ENCODE peak calls at places on chromosomes 6 and 20, in ten cellular contexts. L is neural progenitor cell; D is AG10803; H is dorsolateral prefrontal cortex; Z is CD8-positive, alpha-beta T cell; X is pancreas; R is right lobe of liver; V is GM12865; C is HCT116; O is ovary. N is an unnamed sample.
A peak's percentile ranks its signal among the peaks of the same experiment; 100 is the strongest.

GRCh38 chr6:169991031-169991390 is 239.6 kb downstream of the ERMARD start:
- DNase-seq in L (no peak), D (no peak), H (no peak), Z (no peak), X (no peak), R (peak; percentile 29), V (no peak), C (no peak), O (no peak), N (no peak)

GRCh38 chr20:25549172-25549865 is 36.0 kb downstream of the NINL start:
- DNase-seq in L (no peak), D (no peak), H (no peak), Z (no peak), X (no peak), R (no peak), V (no peak), C (no peak), O (no peak), N (peak; percentile 19)

GRCh38 chr6:138594749-138595148 is 95.5 kb upstream of the NHSL1 start:
- DNase-seq in L (no peak), D (no peak), H (no peak), Z (no peak), X (no peak), R (no peak), V (no peak), C (no peak), O (no peak), N (no peak)

GRCh38 chr20:59386819-59387218 is 86.4 kb downstream of the EDN3 start:
- DNase-seq in L (peak; percentile 63), D (no peak), H (no peak), Z (no peak), X (no peak), R (no peak), V (no peak), C (no peak), O (no peak), N (no peak)

GRCh38 chr20:25033250-25033940 is 24.5 kb downstream of the ACSS1 start:
- DNase-seq in L (no peak), D (no peak), H (no peak), Z (no peak), X (peak; percentile 20), R (no peak), V (no peak), C (no peak), O (no peak), N (peak; percentile 23)

GRCh38 chr6:34135541-34135940 is 10.3 kb downstream of the GRM4 start:
- DNase-seq in L (no peak), D (no peak), H (no peak), Z (no peak), X (no peak), R (no peak), V (no peak), C (no peak), O (no peak), N (no peak)

GRCh38 chr6:26360451-26361416 is 4.3 kb upstream of the BTN3A2 start:
- DNase-seq in L (no peak), D (no peak), H (no peak), Z (peak; percentile 26), X (no peak), R (no peak), V (peak; percentile 91), C (no peak), O (no peak), N (no peak)

GRCh38 chr6:29790626-29791025 is 37.0 kb upstream of the HLA-G start:
- DNase-seq in L (no peak), D (no peak), H (no peak), Z (no peak), X (no peak), R (no peak), V (no peak), C (peak; percentile 85), O (no peak), N (no peak)

GRCh38 chr6:12013368-12013617 is 1.2 kb downstream of the HIVEP1 start:
- DNase-seq in L (no peak), D (no peak), H (no peak), Z (no peak), X (no peak), R (no peak), V (no peak), C (no peak), O (no peak), N (no peak)

GRCh38 chr6:12014027-12014872 is 2.1 kb downstream of the HIVEP1 start:
- DNase-seq in L (no peak), D (peak; percentile 48), H (no peak), Z (no peak), X (no peak), R (no peak), V (no peak), C (no peak), O (no peak), N (peak; percentile 83)

GRCh38 chr6:12012231-12012565 is at the start of gene HIVEP1:
- DNase-seq in L (peak; percentile 79), D (peak; percentile 15), H (no peak), Z (no peak), X (peak; percentile 63), R (peak; percentile 56), V (no peak), C (no peak), O (peak; percentile 72), N (no peak)

GRCh38 chr6:12011276-12012112 is 618 bp upstream of the HIVEP1 start:
- DNase-seq in L (peak; percentile 97), D (peak; percentile 98), H (peak; percentile 95), Z (peak; percentile 98), X (peak; percentile 98), R (peak; percentile 98), V (peak; percentile 99), C (peak; percentile 91), O (peak; percentile 96), N (peak; percentile 97)

DNA sequence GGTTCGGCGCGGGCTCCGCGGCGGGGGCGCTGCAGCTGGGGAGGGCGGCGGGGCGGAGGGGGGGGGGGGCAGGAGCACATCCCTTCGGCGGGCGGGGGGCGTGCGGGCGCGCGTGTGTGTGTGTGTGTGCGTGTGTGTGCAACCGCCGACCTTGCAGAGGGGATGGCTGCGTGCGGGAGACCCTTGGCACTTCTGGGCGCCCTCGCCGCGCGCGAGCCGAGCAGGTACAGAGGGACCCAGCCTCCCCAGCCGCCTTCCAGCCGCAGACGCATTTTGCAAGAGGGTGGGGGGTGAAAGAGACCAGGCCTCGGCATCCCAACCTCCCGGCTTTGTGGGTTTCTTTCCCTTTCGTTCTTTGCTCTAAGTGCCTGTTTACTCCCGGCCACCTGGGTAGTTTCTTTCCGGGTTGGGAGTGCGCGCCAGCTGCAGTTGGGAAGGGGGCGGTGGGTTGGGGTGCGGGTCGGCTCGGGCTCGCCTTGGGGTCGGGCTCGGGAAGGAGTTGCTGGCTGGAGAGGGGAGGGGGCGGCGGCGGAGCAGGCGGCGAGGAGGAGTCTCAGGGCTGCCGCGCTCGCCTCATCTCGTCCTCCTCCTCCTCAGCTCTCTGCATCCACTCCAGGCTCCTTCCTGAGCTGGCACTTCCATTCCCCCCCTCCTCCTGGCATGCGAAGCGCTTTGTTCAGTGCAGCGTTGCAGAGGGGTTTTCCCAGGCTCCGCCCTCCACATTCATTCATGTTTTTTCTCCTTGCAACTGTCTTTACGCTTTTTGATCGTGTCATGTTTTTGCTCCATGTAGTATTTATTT is 655 bp downstream of the HIVEP1 start:
- DNase-seq in L (peak; percentile 92), D (peak; percentile 81), H (peak; percentile 67), Z (peak; percentile 87), X (peak; percentile 68), R (peak; percentile 65), V (peak; percentile 89), C (no peak), O (peak; percentile 75), N (peak; percentile 94)
- TF ChIP-seq CTCF in L (no peak), D (no peak), H (no peak), Z (no peak), X (no peak), R (no peak), V (no peak), C (no peak), O (no peak), N (no peak)

DNA sequence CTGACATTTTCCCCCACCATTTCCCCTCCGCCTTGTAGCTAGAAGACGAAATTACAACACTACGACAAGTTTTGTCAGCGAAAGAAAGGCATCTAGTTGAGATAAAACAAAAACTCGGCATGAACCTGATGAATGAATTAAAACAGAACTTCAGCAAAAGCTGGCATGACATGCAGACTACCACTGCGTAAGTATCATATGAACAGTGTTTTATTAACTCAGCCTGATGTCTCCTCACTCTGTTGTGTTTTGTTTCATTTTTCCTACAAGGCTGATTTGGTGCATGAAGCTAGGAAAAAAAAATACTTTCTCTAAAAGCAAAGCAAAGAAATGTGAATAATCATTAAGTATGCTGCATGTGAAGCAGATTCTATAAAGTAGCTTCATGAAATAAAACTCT is 72.7 kb downstream of the HDDC2 start:
- DNase-seq in L (no peak), D (no peak), H (no peak), Z (no peak), X (no peak), R (no peak), V (no peak), C (no peak), O (no peak), N (peak; percentile 46)
- H3K4me3 ChIP-seq in L (no peak overlapping the region), D (peak overlapping the region; percentile 15), H (no peak overlapping the region), Z (no peak overlapping the region), X (no peak overlapping the region), R (no peak overlapping the region), V (no peak overlapping the region), C (no peak overlapping the region), O (no peak overlapping the region), N (peak overlapping the region; percentile 6)

DNA sequence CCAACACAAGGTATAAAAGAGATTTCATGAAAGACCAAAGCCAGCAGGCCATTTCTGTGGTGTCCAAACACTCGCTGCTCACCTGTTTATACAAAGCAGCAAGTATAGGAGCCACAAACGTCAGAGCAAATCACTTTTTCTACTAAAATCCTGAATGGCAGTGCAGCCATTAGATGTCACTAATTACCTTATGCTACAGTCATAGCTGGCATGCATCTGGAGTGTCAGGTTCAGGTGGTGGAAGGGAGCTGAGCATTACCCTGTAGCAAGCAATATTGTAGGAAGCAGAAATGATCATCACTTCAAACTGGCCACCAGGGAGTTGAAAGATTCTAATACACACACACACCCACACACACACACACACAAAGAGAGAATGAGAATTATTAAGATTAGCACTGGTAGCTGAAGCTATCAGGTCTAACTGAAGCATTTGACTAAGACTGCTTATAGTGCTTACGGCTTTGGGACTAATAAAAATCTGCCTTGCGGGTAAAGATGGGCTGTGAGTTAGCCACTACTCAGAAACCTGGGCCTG is 75.8 kb downstream of the EFHC1 start:
- DNase-seq in L (no peak), D (no peak), H (no peak), Z (no peak), X (no peak), R (no peak), V (peak; percentile 51), C (no peak), O (no peak), N (peak; percentile 15)
- TF ChIP-seq CTCF in L (no peak), D (no peak), H (no peak), Z (no peak), X (no peak), R (no peak), V (no peak), C (peak; percentile 14), O (no peak), N (no peak)

GRCh38 chr20:4814696-4815252 is 93.1 kb downstream of the PRND start:
- DNase-seq in L (no peak), D (no peak), H (no peak), Z (peak; percentile 88), X (no peak), R (no peak), V (peak; percentile 92), C (no peak), O (no peak), N (no peak)

GRCh38 chr20:4813839-4814695 is 92.4 kb downstream of the PRND start:
- DNase-seq in L (no peak), D (no peak), H (no peak), Z (peak; percentile 80), X (no peak), R (no peak), V (peak; percentile 94), C (no peak), O (no peak), N (no peak)

GRCh38 chr20:4813076-4813838 is 91.5 kb downstream of the PRND start:
- DNase-seq in L (no peak), D (no peak), H (no peak), Z (no peak), X (no peak), R (no peak), V (peak; percentile 81), C (no peak), O (peak; percentile 50), N (no peak)

GRCh38 chr20:4817230-4817671 is 95.5 kb downstream of the PRND start:
- DNase-seq in L (no peak), D (peak; percentile 49), H (no peak), Z (no peak), X (no peak), R (no peak), V (no peak), C (no peak), O (no peak), N (peak; percentile 55)

GRCh38 chr20:4815618-4816017 is 93.9 kb downstream of the PRND start:
- DNase-seq in L (no peak), D (no peak), H (no peak), Z (no peak), X (no peak), R (no peak), V (peak; percentile 40), C (no peak), O (no peak), N (no peak)
- H3K4me3 ChIP-seq in L (no peak overlapping the region), D (no peak overlapping the region), H (no peak overlapping the region), Z (peak overlapping the region; percentile 58), X (no peak overlapping the region), R (no peak overlapping the region), V (peak overlapping the region; percentile 71), C (no peak overlapping the region), O (no peak overlapping the region), N (no peak overlapping the region)

N was measured in fibroblast of the aortic adventitia.